ENCODE peak calls at places on chromosomes 5 and 9, in four cellular contexts. Q is hepatic stellate cell, F is GM19239, E is dorsolateral prefrontal cortex. D is an unnamed sample.

GRCh38 chr5:160467555-160468418 is 46.1 kb downstream of the PTTG1 start:
- DNase-seq in Q (peak; percentile 54), F (peak; percentile 40), E (no peak), D (no peak)

GRCh38 chr9:120853198-120853597 is 10.5 kb upstream of the PSMD5 start:
- DNase-seq in Q (no peak), F (no peak), E (no peak), D (no peak)

GRCh38 chr9:38371495-38371894 is 21.0 kb upstream of the ALDH1B1 start:
- DNase-seq in Q (no peak), F (peak; percentile 35), E (no peak), D (no peak)

GRCh38 chr5:168427224-168427623 is 59.0 kb upstream of the RARS1 start:
- DNase-seq in Q (no peak), F (no peak), E (no peak), D (no peak)

GRCh38 chr5:150266807-150267408 is 22.7 kb downstream of the CAMK2A start:
- DNase-seq in Q (no peak), F (no peak), E (no peak), D (no peak)

GRCh38 chr5:56094579-56095361 is 100.0 kb upstream of the IL6ST start:
- DNase-seq in Q (no peak), F (no peak), E (no peak), D (no peak)

GRCh38 chr5:115457574-115457973 is 87.0 kb downstream of the FEM1C start:
- DNase-seq in Q (no peak), F (no peak), E (no peak), D (no peak)

GRCh38 chr9:127199001-127199791 is 65.4 kb upstream of the GARNL3 start:
- DNase-seq in Q (peak; percentile 78), F (peak; percentile 89), E (peak; percentile 76), D (peak; percentile 83)

GRCh38 chr9:99822596-99823391 is 1.1 kb downstream of the NR4A3 start:
- DNase-seq in Q (peak; percentile 63), F (no peak), E (peak; percentile 46), D (peak; percentile 69)

GRCh38 chr9:87670572-87671264 is 55.2 kb upstream of the CTSL start:
- DNase-seq in Q (no peak), F (no peak), E (no peak), D (no peak)

GRCh38 chr5:28807230-28807629 is 1768.8 kb upstream of the CDH9 start:
- DNase-seq in Q (no peak), F (no peak), E (no peak), D (peak; percentile 8)